ENCODE peak calls at places on chromosomes 5 and 9, in four cellular contexts. M is HCT116, D is H9, G is GM23248. I is an unnamed sample.

GRCh38 chr5:181207214-181207959 is 2.4 kb upstream of the TRIM7 start:
- DNase-seq in M (peak; percentile 86), D (peak; percentile 86), G (peak; percentile 91), I (peak; percentile 73)

GRCh38 chr9:120901704-120902103 is 24.7 kb upstream of the PHF19 start:
- DNase-seq in M (no peak), D (no peak), G (no peak), I (no peak)

GRCh38 chr5:106849266-106849665 is 821.5 kb downstream of the EFNA5 start:
- DNase-seq in M (no peak), D (no peak), G (no peak), I (no peak)

GRCh38 chr9:81685763-81686613 is 3.4 kb downstream of the TLE1 start:
- DNase-seq in M (no peak), D (no peak), G (peak; percentile 42), I (no peak)

GRCh38 chr5:15992918-15993317 is 186.7 kb downstream of the MARCHF11 start:
- DNase-seq in M (no peak), D (no peak), G (peak; percentile 67), I (no peak)

GRCh38 chr5:148666353-148666752 is 12.0 kb upstream of the HTR4 start:
- DNase-seq in M (no peak), D (no peak), G (peak; percentile 10), I (peak; percentile 7)

GRCh38 chr9:93204470-93205043 is 20.6 kb downstream of the WNK2 start:
- DNase-seq in M (no peak), D (no peak), G (no peak), I (no peak)

GRCh38 chr5:55226934-55227737 is at the start of gene MCIDAS:
- DNase-seq in M (peak; percentile 64), D (peak; percentile 81), G (peak; percentile 70), I (peak; percentile 93)

GRCh38 chr5:168472329-168472728 is 13.9 kb upstream of the RARS1 start:
- DNase-seq in M (no peak), D (no peak), G (peak; percentile 97), I (no peak)

GRCh38 chr9:7003876-7004275 is 246.1 kb downstream of the KDM4C start:
- DNase-seq in M (no peak), D (no peak), G (no peak), I (no peak)

GRCh38 chr5:179559280-179560252 is 9.2 kb downstream of the RUFY1 start:
- DNase-seq in M (peak; percentile 99), D (peak; percentile 99), G (peak; percentile 100), I (peak; percentile 99)

GRCh38 chr5:31396611-31397295 is 135.1 kb downstream of the DROSHA start:
- DNase-seq in M (no peak), D (no peak), G (no peak), I (no peak)

GRCh38 chr5:171434874-171435273 is 15.4 kb downstream of the FGF18 start:
- DNase-seq in M (no peak), D (no peak), G (no peak), I (no peak)

GRCh38 chr5:137054792-137055191 is 444.3 kb downstream of the SPOCK1 start:
- DNase-seq in M (no peak), D (no peak), G (no peak), I (no peak)

GRCh38 chr5:168706655-168707069 is 127.5 kb upstream of the PANK3 start:
- DNase-seq in M (peak; percentile 7), D (peak; percentile 62), G (peak; percentile 53), I (peak; percentile 78)

GRCh38 chr9:89698606-89699005 is 93.8 kb downstream of the GADD45G start:
- DNase-seq in M (no peak), D (no peak), G (no peak), I (no peak)

GRCh38 chr9:14228602-14229001 is 85.3 kb downstream of the NFIB start:
- DNase-seq in M (no peak), D (no peak), G (no peak), I (no peak)

GRCh38 chr9:126532951-126533910 is 80.5 kb upstream of the LMX1B start:
- DNase-seq in M (no peak), D (no peak), G (no peak), I (no peak)

GRCh38 chr9:121133104-121133816 is 58.5 kb downstream of the CNTRL start:
- DNase-seq in M (no peak), D (peak; percentile 83), G (no peak), I (no peak)

GRCh38 chr5:68898961-68899471 is 194.8 kb upstream of the SLC30A5 start:
- DNase-seq in M (peak; percentile 29), D (peak; percentile 68), G (peak; percentile 83), I (peak; percentile 33)

GRCh38 chr5:169777112-169777511 is 140.0 kb downstream of the DOCK2 start:
- DNase-seq in M (no peak), D (no peak), G (no peak), I (peak; percentile 54)

GRCh38 chr5:42628821-42629220 is 127.8 kb upstream of the CCDC152 start:
- DNase-seq in M (no peak), D (no peak), G (no peak), I (no peak)

GRCh38 chr9:74824654-74825053 is 63.1 kb downstream of the TRPM6 start:
- DNase-seq in M (no peak), D (no peak), G (peak; percentile 11), I (no peak)

GRCh38 chr5:78961743-78962142 is 23.4 kb downstream of the ARSB start:
- DNase-seq in M (no peak), D (no peak), G (peak; percentile 72), I (no peak)

GRCh38 chr5:143016777-143017374 is 246.7 kb downstream of the ARHGAP26 start:
- DNase-seq in M (no peak), D (no peak), G (peak; percentile 70), I (peak; percentile 55)

GRCh38 chr5:111513175-111513520 is 813 bp upstream of the STARD4 start:
- DNase-seq in M (no peak), D (no peak), G (peak; percentile 62), I (no peak)

GRCh38 chr9:124262596-124263045 is 4.9 kb downstream of the NEK6 start:
- DNase-seq in M (no peak), D (no peak), G (no peak), I (peak; percentile 74)

GRCh38 chr9:124264812-124265211 is 7.1 kb downstream of the NEK6 start:
- DNase-seq in M (no peak), D (no peak), G (no peak), I (no peak)

GRCh38 chr9:124261787-124262595 is 4.2 kb downstream of the NEK6 start:
- DNase-seq in M (no peak), D (no peak), G (peak; percentile 65), I (no peak)

GRCh38 chr9:124263800-124264426 is 6.2 kb downstream of the NEK6 start:
- DNase-seq in M (no peak), D (no peak), G (no peak), I (no peak)

GRCh38 chr9:124263158-124263557 is 5.4 kb downstream of the NEK6 start:
- DNase-seq in M (no peak), D (no peak), G (no peak), I (no peak)
- H3K9ac ChIP-seq in M (no peak overlapping the region), D (no peak overlapping the region), G (no peak overlapping the region), I (no peak overlapping the region)

DNA sequence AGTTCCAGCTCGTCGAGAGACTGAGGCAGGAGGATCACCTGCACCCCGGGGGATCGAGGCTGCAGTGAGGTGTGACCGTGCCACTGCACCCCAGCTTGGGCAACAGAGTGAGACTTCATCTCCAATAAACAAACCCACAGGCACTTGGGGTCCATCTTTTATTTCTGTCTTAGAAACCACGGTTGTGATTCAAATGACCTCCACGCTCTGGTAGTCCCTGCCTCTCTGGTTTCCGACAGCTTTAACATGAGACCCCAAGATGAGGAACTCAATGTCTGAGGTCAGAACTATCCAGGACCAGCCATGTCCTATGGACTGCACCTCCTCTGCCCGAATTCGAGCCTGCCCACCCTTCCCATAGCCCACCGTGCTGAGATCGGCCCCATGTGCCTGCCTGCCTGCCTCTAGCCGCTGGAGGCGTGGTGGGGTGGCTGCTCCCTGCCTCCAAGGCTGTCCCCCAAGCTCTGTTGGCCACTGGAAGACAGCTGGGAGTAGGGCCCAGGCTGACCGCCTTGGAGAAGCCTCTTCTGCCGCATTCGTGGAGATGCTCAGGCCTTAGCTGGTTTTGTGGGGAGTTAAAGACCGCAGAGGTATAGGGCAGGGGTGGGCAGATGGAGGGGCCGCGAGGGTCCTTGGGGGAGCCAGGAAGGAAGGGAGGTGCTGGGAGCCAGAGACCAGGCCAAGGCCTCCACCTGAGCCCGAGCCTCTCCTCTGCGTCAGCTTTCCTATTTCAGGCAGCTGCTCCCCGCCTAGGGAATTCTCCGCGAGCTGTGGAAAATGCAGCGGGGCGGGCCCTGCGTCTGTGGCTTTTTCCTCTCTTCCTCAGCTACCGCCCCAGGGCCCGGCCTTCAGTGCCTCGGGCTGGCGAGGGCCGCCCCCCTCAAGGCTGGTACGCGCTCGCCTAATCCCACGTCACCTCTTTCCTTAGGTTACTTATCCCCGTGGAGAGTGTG is 6.9 kb upstream of the WDR5 start:
- DNase-seq in M (no peak), D (no peak), G (no peak), I (no peak)
- H3K4me2 ChIP-seq in M (no peak overlapping the region), D (no peak overlapping the region), G (no peak overlapping the region), I (peak overlapping the region; percentile 13)

GRCh38 chr5:95862636-95863382 is 40.3 kb upstream of the GLRX start:
- DNase-seq in M (no peak), D (no peak), G (no peak), I (no peak)
- H3K9ac ChIP-seq in M (no peak overlapping the region), D (no peak overlapping the region), G (peak overlapping the region; percentile 87), I (no peak overlapping the region)

GRCh38 chr5:64691333-64691732 is 1.0 kb downstream of the SHISAL2B start:
- DNase-seq in M (no peak), D (no peak), G (no peak), I (peak; percentile 47)
- H3K4me2 ChIP-seq in M (no peak overlapping the region), D (peak overlapping the region; percentile 87), G (no peak overlapping the region), I (peak overlapping the region; percentile 97)

GRCh38 chr5:151347364-151347763 is at the start of gene SLC36A2:
- DNase-seq in M (no peak), D (no peak), G (no peak), I (no peak)
- H3K9ac ChIP-seq in M (no peak within 1 kb of the TSS), D (no peak within 1 kb of the TSS), G (no peak within 1 kb of the TSS), I (no peak within 1 kb of the TSS)